ENCODE peak calls at places on chromosomes 7 and 10, in six cellular contexts. One of them, this sample, is unnamed.

GRCh38 chr7:98575878-98576277 is 41.2 kb upstream of the NPTX2 start:
- DNase-seq in stimulated activated naive CD4-positive, alpha-beta T cell treated with Interleukin-2 at 50 U/mL for 16 hours: no peak
- DNase-seq in epithelial cell of esophagus: no peak
- DNase-seq in PC-3: no peak
- DNase-seq in HEK293T: no peak
- DNase-seq in effector memory CD8-positive, alpha-beta T cell: no peak
- DNase-seq in this sample: no peak

GRCh38 chr10:16646474-16647059 is 124.9 kb upstream of the C1QL3 start:
- DNase-seq in stimulated activated naive CD4-positive, alpha-beta T cell treated with Interleukin-2 at 50 U/mL for 16 hours: no peak
- DNase-seq in epithelial cell of esophagus: peak
- DNase-seq in PC-3: no peak
- DNase-seq in HEK293T: no peak
- DNase-seq in effector memory CD8-positive, alpha-beta T cell: no peak
- DNase-seq in this sample: peak

GRCh38 chr10:104819731-104820130 is 178.6 kb downstream of the SORCS3 start:
- DNase-seq in stimulated activated naive CD4-positive, alpha-beta T cell treated with Interleukin-2 at 50 U/mL for 16 hours: no peak
- DNase-seq in epithelial cell of esophagus: no peak
- DNase-seq in PC-3: no peak
- DNase-seq in HEK293T: no peak
- DNase-seq in effector memory CD8-positive, alpha-beta T cell: no peak
- DNase-seq in this sample: no peak

GRCh38 chr7:130896898-130897514 is 163.0 kb upstream of the KLF14 start:
- DNase-seq in stimulated activated naive CD4-positive, alpha-beta T cell treated with Interleukin-2 at 50 U/mL for 16 hours: peak
- DNase-seq in epithelial cell of esophagus: peak
- DNase-seq in PC-3: peak
- DNase-seq in HEK293T: peak
- DNase-seq in effector memory CD8-positive, alpha-beta T cell: peak
- DNase-seq in this sample: peak

GRCh38 chr7:18345641-18346234 is 149.8 kb upstream of the HDAC9 start:
- DNase-seq in stimulated activated naive CD4-positive, alpha-beta T cell treated with Interleukin-2 at 50 U/mL for 16 hours: no peak
- DNase-seq in epithelial cell of esophagus: peak
- DNase-seq in PC-3: peak
- DNase-seq in HEK293T: peak
- DNase-seq in effector memory CD8-positive, alpha-beta T cell: peak
- DNase-seq in this sample: peak

GRCh38 chr7:40544277-40544723 is 409.5 kb downstream of the SUGCT start:
- DNase-seq in stimulated activated naive CD4-positive, alpha-beta T cell treated with Interleukin-2 at 50 U/mL for 16 hours: no peak
- DNase-seq in epithelial cell of esophagus: no peak
- DNase-seq in PC-3: no peak
- DNase-seq in HEK293T: no peak
- DNase-seq in effector memory CD8-positive, alpha-beta T cell: no peak
- DNase-seq in this sample: no peak

GRCh38 chr7:116805100-116805544 is 57.3 kb upstream of the CAPZA2 start:
- DNase-seq in stimulated activated naive CD4-positive, alpha-beta T cell treated with Interleukin-2 at 50 U/mL for 16 hours: no peak
- DNase-seq in epithelial cell of esophagus: no peak
- DNase-seq in PC-3: no peak
- DNase-seq in HEK293T: peak
- DNase-seq in effector memory CD8-positive, alpha-beta T cell: no peak
- DNase-seq in this sample: no peak

GRCh38 chr10:59971915-59972314 is 65.6 kb upstream of the CCDC6 start:
- DNase-seq in stimulated activated naive CD4-positive, alpha-beta T cell treated with Interleukin-2 at 50 U/mL for 16 hours: no peak
- DNase-seq in epithelial cell of esophagus: peak
- DNase-seq in PC-3: peak
- DNase-seq in HEK293T: no peak
- DNase-seq in effector memory CD8-positive, alpha-beta T cell: no peak
- DNase-seq in this sample: no peak

GRCh38 chr10:125028291-125028867 is 86.5 kb downstream of the ZRANB1 start:
- DNase-seq in stimulated activated naive CD4-positive, alpha-beta T cell treated with Interleukin-2 at 50 U/mL for 16 hours: no peak
- DNase-seq in epithelial cell of esophagus: peak
- DNase-seq in PC-3: peak
- DNase-seq in HEK293T: no peak
- DNase-seq in effector memory CD8-positive, alpha-beta T cell: no peak
- DNase-seq in this sample: no peak

GRCh38 chr10:89389254-89389653 is 3.2 kb upstream of the IFIT1 start:
- DNase-seq in stimulated activated naive CD4-positive, alpha-beta T cell treated with Interleukin-2 at 50 U/mL for 16 hours: no peak
- DNase-seq in epithelial cell of esophagus: peak
- DNase-seq in PC-3: peak
- DNase-seq in HEK293T: no peak
- DNase-seq in effector memory CD8-positive, alpha-beta T cell: no peak
- DNase-seq in this sample: peak

GRCh38 chr7:151116603-151117002 is 30.3 kb downstream of the AGAP3 start:
- DNase-seq in stimulated activated naive CD4-positive, alpha-beta T cell treated with Interleukin-2 at 50 U/mL for 16 hours: no peak
- DNase-seq in epithelial cell of esophagus: no peak
- DNase-seq in PC-3: no peak
- DNase-seq in HEK293T: no peak
- DNase-seq in effector memory CD8-positive, alpha-beta T cell: no peak
- DNase-seq in this sample: no peak

GRCh38 chr10:131453772-131454634 is 142.5 kb upstream of the TCERG1L start:
- DNase-seq in stimulated activated naive CD4-positive, alpha-beta T cell treated with Interleukin-2 at 50 U/mL for 16 hours: peak
- DNase-seq in epithelial cell of esophagus: peak
- DNase-seq in PC-3: peak
- DNase-seq in HEK293T: peak
- DNase-seq in effector memory CD8-positive, alpha-beta T cell: no peak
- DNase-seq in this sample: peak

GRCh38 chr10:97915346-97915745 is 65.7 kb downstream of the GOLGA7B start:
- DNase-seq in stimulated activated naive CD4-positive, alpha-beta T cell treated with Interleukin-2 at 50 U/mL for 16 hours: no peak
- DNase-seq in epithelial cell of esophagus: no peak
- DNase-seq in PC-3: no peak
- DNase-seq in HEK293T: no peak
- DNase-seq in effector memory CD8-positive, alpha-beta T cell: no peak
- DNase-seq in this sample: no peak

GRCh38 chr10:124177180-124177518 is 83.8 kb upstream of the CHST15 start:
- DNase-seq in stimulated activated naive CD4-positive, alpha-beta T cell treated with Interleukin-2 at 50 U/mL for 16 hours: no peak
- DNase-seq in epithelial cell of esophagus: no peak
- DNase-seq in PC-3: no peak
- DNase-seq in HEK293T: no peak
- DNase-seq in effector memory CD8-positive, alpha-beta T cell: no peak
- DNase-seq in this sample: no peak

GRCh38 chr10:11793762-11794479 is 29.2 kb upstream of the PROSER2 start:
- DNase-seq in stimulated activated naive CD4-positive, alpha-beta T cell treated with Interleukin-2 at 50 U/mL for 16 hours: no peak
- DNase-seq in epithelial cell of esophagus: peak
- DNase-seq in PC-3: peak
- DNase-seq in HEK293T: no peak
- DNase-seq in effector memory CD8-positive, alpha-beta T cell: no peak
- DNase-seq in this sample: no peak

GRCh38 chr10:99682752-99683151 is 23.4 kb downstream of the ENTPD7 start:
- DNase-seq in stimulated activated naive CD4-positive, alpha-beta T cell treated with Interleukin-2 at 50 U/mL for 16 hours: no peak
- DNase-seq in epithelial cell of esophagus: peak
- DNase-seq in PC-3: peak
- DNase-seq in HEK293T: peak
- DNase-seq in effector memory CD8-positive, alpha-beta T cell: no peak
- DNase-seq in this sample: peak

GRCh38 chr10:102504976-102505300 is 1.2 kb downstream of the SUFU start:
- DNase-seq in stimulated activated naive CD4-positive, alpha-beta T cell treated with Interleukin-2 at 50 U/mL for 16 hours: no peak
- DNase-seq in epithelial cell of esophagus: no peak
- DNase-seq in PC-3: no peak
- DNase-seq in HEK293T: no peak
- DNase-seq in effector memory CD8-positive, alpha-beta T cell: no peak
- DNase-seq in this sample: no peak

GRCh38 chr7:48962821-48963505 is 38.6 kb downstream of the CDC14C start:
- DNase-seq in stimulated activated naive CD4-positive, alpha-beta T cell treated with Interleukin-2 at 50 U/mL for 16 hours: no peak
- DNase-seq in epithelial cell of esophagus: no peak
- DNase-seq in PC-3: no peak
- DNase-seq in HEK293T: no peak
- DNase-seq in effector memory CD8-positive, alpha-beta T cell: no peak
- DNase-seq in this sample: no peak

GRCh38 chr7:116239019-116239418 is 28.7 kb downstream of the TES start:
- DNase-seq in stimulated activated naive CD4-positive, alpha-beta T cell treated with Interleukin-2 at 50 U/mL for 16 hours: no peak
- DNase-seq in epithelial cell of esophagus: no peak
- DNase-seq in PC-3: no peak
- DNase-seq in HEK293T: no peak
- DNase-seq in effector memory CD8-positive, alpha-beta T cell: no peak
- DNase-seq in this sample: no peak

GRCh38 chr7:29806131-29806792 is at the start of gene WIPF3:
- DNase-seq in stimulated activated naive CD4-positive, alpha-beta T cell treated with Interleukin-2 at 50 U/mL for 16 hours: no peak
- DNase-seq in epithelial cell of esophagus: peak
- DNase-seq in PC-3: peak
- DNase-seq in HEK293T: peak
- DNase-seq in effector memory CD8-positive, alpha-beta T cell: no peak
- DNase-seq in this sample: no peak

GRCh38 chr10:113515521-113516045 is 37.3 kb upstream of the HABP2 start:
- DNase-seq in stimulated activated naive CD4-positive, alpha-beta T cell treated with Interleukin-2 at 50 U/mL for 16 hours: no peak
- DNase-seq in epithelial cell of esophagus: no peak
- DNase-seq in PC-3: no peak
- DNase-seq in HEK293T: no peak
- DNase-seq in effector memory CD8-positive, alpha-beta T cell: no peak
- DNase-seq in this sample: no peak

GRCh38 chr10:47288236-47288635 is 11.8 kb upstream of the GDF10 start:
- DNase-seq in stimulated activated naive CD4-positive, alpha-beta T cell treated with Interleukin-2 at 50 U/mL for 16 hours: no peak
- DNase-seq in epithelial cell of esophagus: no peak
- DNase-seq in PC-3: no peak
- DNase-seq in HEK293T: no peak
- DNase-seq in effector memory CD8-positive, alpha-beta T cell: no peak
- DNase-seq in this sample: no peak

GRCh38 chr10:3220853-3221252 is 48.3 kb upstream of the PITRM1 start:
- DNase-seq in stimulated activated naive CD4-positive, alpha-beta T cell treated with Interleukin-2 at 50 U/mL for 16 hours: no peak
- DNase-seq in epithelial cell of esophagus: peak
- DNase-seq in PC-3: peak
- DNase-seq in HEK293T: no peak
- DNase-seq in effector memory CD8-positive, alpha-beta T cell: no peak
- DNase-seq in this sample: no peak

GRCh38 chr10:46019170-46019528 is 11.3 kb downstream of the NCOA4 start:
- DNase-seq in stimulated activated naive CD4-positive, alpha-beta T cell treated with Interleukin-2 at 50 U/mL for 16 hours: no peak
- DNase-seq in epithelial cell of esophagus: peak
- DNase-seq in PC-3: no peak
- DNase-seq in HEK293T: no peak
- DNase-seq in effector memory CD8-positive, alpha-beta T cell: no peak
- DNase-seq in this sample: no peak

GRCh38 chr7:142301299-142301698 is 43.4 kb upstream of the PRSS58 start:
- DNase-seq in stimulated activated naive CD4-positive, alpha-beta T cell treated with Interleukin-2 at 50 U/mL for 16 hours: no peak
- DNase-seq in epithelial cell of esophagus: no peak
- DNase-seq in PC-3: no peak
- DNase-seq in HEK293T: no peak
- DNase-seq in effector memory CD8-positive, alpha-beta T cell: no peak
- DNase-seq in this sample: no peak

GRCh38 chr10:77713506-77714280 is 76.1 kb upstream of the KCNMA1 start:
- DNase-seq in stimulated activated naive CD4-positive, alpha-beta T cell treated with Interleukin-2 at 50 U/mL for 16 hours: no peak
- DNase-seq in epithelial cell of esophagus: no peak
- DNase-seq in PC-3: no peak
- DNase-seq in HEK293T: no peak
- DNase-seq in effector memory CD8-positive, alpha-beta T cell: no peak
- DNase-seq in this sample: no peak

GRCh38 chr10:78578929-78579328 is 489.8 kb upstream of the ZMIZ1 start:
- DNase-seq in stimulated activated naive CD4-positive, alpha-beta T cell treated with Interleukin-2 at 50 U/mL for 16 hours: peak
- DNase-seq in epithelial cell of esophagus: peak
- DNase-seq in PC-3: peak
- DNase-seq in HEK293T: no peak
- DNase-seq in effector memory CD8-positive, alpha-beta T cell: no peak
- DNase-seq in this sample: peak

GRCh38 chr10:22436526-22436892 is 91.2 kb downstream of the SPAG6 start:
- DNase-seq in stimulated activated naive CD4-positive, alpha-beta T cell treated with Interleukin-2 at 50 U/mL for 16 hours: peak
- DNase-seq in epithelial cell of esophagus: no peak
- DNase-seq in PC-3: no peak
- DNase-seq in HEK293T: no peak
- DNase-seq in effector memory CD8-positive, alpha-beta T cell: no peak
- DNase-seq in this sample: no peak